ENCODE peak calls at places on chromosomes 11 and 22, in ten cellular contexts. R is RWPE1; M is MV-4-11; T is NCI-H460; Q is hippocampal formation; C is stimulated activated CD8-positive, alpha-beta memory T cell treated with anti-CD3 and anti-CD28 coated beads, Interleukin-2, amount 100 ng/mL, for 48 hours; Y is naive thymus-derived CD4-positive, alpha-beta T cell; E is caudate nucleus; B is kidney tubule cell; V is posterior cingulate gyrus. P is an unnamed sample.

GRCh38 chr22:22877523-22878210 is 9.9 kb upstream of the IGLL5 start:
- DNase-seq in B (peak; percentile 62), T (peak; percentile 48), V (no peak), E (no peak), Q (peak; percentile 9), Y (peak; percentile 76), R (peak; percentile 30), M (peak; percentile 56), C (peak; percentile 62), P (peak; percentile 42)

GRCh38 chr11:13208921-13209320 is 68.7 kb upstream of the BMAL1 start:
- DNase-seq in T (no peak), M (no peak), Y (no peak), R (no peak), Q (no peak), E (no peak), C (no peak), B (no peak), V (no peak), P (peak; percentile 50)

GRCh38 chr11:35372565-35373283 is 46.6 kb downstream of the SLC1A2 start:
- DNase-seq in Y (no peak), V (no peak), Q (no peak), M (no peak), T (no peak), E (no peak), C (no peak), B (peak; percentile 57), R (no peak), P (no peak)

GRCh38 chr11:68584097-68584496 is 100.2 kb upstream of the GAL start:
- DNase-seq in R (no peak), B (peak; percentile 27), Q (no peak), E (no peak), V (no peak), T (no peak), M (peak; percentile 26), Y (peak; percentile 46), C (peak; percentile 32), P (peak; percentile 16)

GRCh38 chr11:112655386-112655785 is 305.8 kb upstream of the NCAM1 start:
- DNase-seq in Y (no peak), M (no peak), E (no peak), R (no peak), C (no peak), T (no peak), Q (peak; percentile 64), B (peak; percentile 5), V (peak; percentile 53), P (peak; percentile 61)

GRCh38 chr11:92867913-92868619 is 101.4 kb upstream of the MTNR1B start:
- DNase-seq in M (no peak), E (no peak), V (no peak), C (no peak), T (no peak), R (peak; percentile 12), Y (no peak), B (no peak), Q (no peak), P (no peak)

GRCh38 chr22:36352775-36353507 is 34.8 kb downstream of the MYH9 start:
- DNase-seq in Q (no peak), R (no peak), E (no peak), M (no peak), B (no peak), T (peak; percentile 76), C (no peak), Y (peak; percentile 74), V (no peak), P (peak; percentile 85)

GRCh38 chr11:35043933-35044332 is 95.0 kb upstream of the CD44 start:
- DNase-seq in T (no peak), E (no peak), Q (no peak), B (no peak), C (no peak), R (no peak), Y (no peak), M (peak; percentile 90), V (peak; percentile 19), P (no peak)

GRCh38 chr11:114092478-114092877 is 33.0 kb downstream of the ZBTB16 start:
- DNase-seq in V (no peak), C (no peak), E (no peak), T (no peak), M (no peak), Y (no peak), Q (no peak), R (no peak), B (no peak), P (no peak)

GRCh38 chr11:133821776-133822175 is 23.5 kb downstream of the SPATA19 start:
- DNase-seq in E (no peak), V (peak; percentile 54), Y (no peak), C (no peak), B (peak; percentile 47), R (no peak), M (peak; percentile 56), Q (peak; percentile 44), T (peak; percentile 6), P (peak; percentile 79)

GRCh38 chr11:1469911-1470680 is 16.5 kb downstream of the MOB2 start:
- DNase-seq in V (no peak), M (no peak), B (no peak), E (no peak), R (no peak), C (no peak), Q (no peak), Y (no peak), T (no peak), P (no peak)

GRCh38 chr22:47034905-47035419 is 272.5 kb downstream of the TBC1D22A start:
- DNase-seq in R (no peak), T (no peak), Y (no peak), B (no peak), M (no peak), E (no peak), V (no peak), C (no peak), Q (no peak), P (no peak)

GRCh38 chr22:37337204-37337943 is 55.1 kb downstream of the CYTH4 start:
- DNase-seq in R (no peak), V (no peak), M (no peak), C (no peak), Q (no peak), E (no peak), Y (no peak), B (peak; percentile 35), T (no peak), P (no peak)

GRCh38 chr11:57131080-57131790 is 50.5 kb upstream of the LRRC55 start:
- DNase-seq in C (no peak), M (no peak), V (no peak), Y (no peak), E (no peak), Q (no peak), T (no peak), B (peak; percentile 55), R (no peak), P (peak; percentile 65)

GRCh38 chr11:9313648-9314290 is 624 bp downstream of the TMEM41B start:
- DNase-seq in R (peak; percentile 38), T (no peak), Y (no peak), Q (no peak), E (no peak), B (peak; percentile 17), C (peak; percentile 2), V (no peak), M (no peak), P (peak; percentile 61)

GRCh38 chr22:37546436-37547248 is 13.6 kb upstream of the CDC42EP1 start:
- DNase-seq in E (no peak), R (no peak), M (no peak), B (peak; percentile 43), Y (no peak), V (no peak), T (no peak), C (no peak), Q (peak; percentile 66), P (peak; percentile 87)

GRCh38 chr11:132942611-132943324 is 589.5 kb downstream of the OPCML start:
- DNase-seq in C (no peak), M (no peak), E (no peak), B (no peak), Q (no peak), Y (no peak), V (no peak), R (no peak), T (no peak), P (peak; percentile 50)

GRCh38 chr11:101914349-101914736 is 467 bp upstream of the CEP126 start:
- DNase-seq in Q (no peak), V (no peak), Y (peak; percentile 2), R (no peak), E (no peak), T (no peak), C (no peak), M (no peak), B (peak; percentile 8), P (no peak)

GRCh38 chr11:93396356-93396755 is 65.8 kb downstream of the DEUP1 start:
- DNase-seq in V (no peak), M (no peak), C (no peak), Q (no peak), R (no peak), T (no peak), E (no peak), Y (no peak), B (no peak), P (peak; percentile 95)

GRCh38 chr11:80533463-80533862 is 1092.6 kb upstream of the TENM4 start:
- DNase-seq in Q (no peak), M (no peak), V (no peak), E (no peak), C (no peak), Y (no peak), R (no peak), B (no peak), T (no peak), P (no peak)

GRCh38 chr11:61357233-61357893 is 4.3 kb downstream of the CYB561A3 start:
- DNase-seq in V (no peak), E (no peak), C (no peak), M (peak; percentile 90), R (no peak), Y (no peak), B (no peak), T (no peak), Q (no peak), P (no peak)

GRCh38 chr11:123690490-123690889 is 36.1 kb upstream of the SCN3B start:
- DNase-seq in Y (no peak), T (peak; percentile 11), E (no peak), V (no peak), C (no peak), R (peak; percentile 74), M (no peak), B (peak; percentile 76), Q (no peak), P (peak; percentile 34)

GRCh38 chr22:19970479-19971275 is 29.1 kb upstream of the TXNRD2 start:
- DNase-seq in B (peak; percentile 56), C (peak; percentile 71), E (peak; percentile 28), Q (peak; percentile 53), Y (peak; percentile 73), V (peak; percentile 47), T (peak; percentile 36), M (peak; percentile 38), R (peak; percentile 50), P (peak; percentile 78)

GRCh38 chr11:107957109-107957588 is 28.9 kb downstream of the RAB39A start:
- DNase-seq in M (peak; percentile 92), Q (no peak), E (no peak), V (no peak), Y (no peak), B (no peak), T (no peak), C (no peak), R (no peak), P (no peak)

GRCh38 chr11:126186708-126187481 is 24.6 kb downstream of the RPUSD4 start:
- DNase-seq in Y (no peak), B (no peak), M (no peak), C (no peak), E (no peak), V (no peak), T (no peak), Q (no peak), R (no peak), P (no peak)

GRCh38 chr11:46272816-46273427 is 4.5 kb upstream of the CREB3L1 start:
- DNase-seq in V (no peak), R (peak; percentile 63), Q (no peak), E (no peak), T (no peak), C (no peak), Y (no peak), B (peak; percentile 49), M (peak; percentile 66), P (peak; percentile 60)